ENCODE peak calls at places on chromosome 14, in four cellular contexts. R is CD4-positive, alpha-beta T cell; D is NCI-H748 treated with DMSO at 0.1 percent for 48 hours; L is activated gamma-delta T cell. I is an unnamed sample.

GRCh38 chr14:65214741-65215140 is 112.4 kb upstream of the MAX start:
- DNase-seq in R (no peak), L (no peak), D (no peak), I (no peak)

GRCh38 chr14:20989787-20990600 is at the start of gene METTL17:
- DNase-seq in D (peak; percentile 86), L (peak; percentile 50), R (peak; percentile 80), I (peak; percentile 98)

GRCh38 chr14:101473795-101474562 is 87.3 kb upstream of the DIO3 start:
- DNase-seq in R (no peak), D (no peak), L (no peak), I (no peak)

GRCh38 chr14:89669209-89669608 is 252.2 kb upstream of the FOXN3 start:
- DNase-seq in L (no peak), D (no peak), R (no peak), I (no peak)

GRCh38 chr14:23562822-23563472 is 4.6 kb downstream of the AP1G2 start:
- DNase-seq in R (peak; percentile 39), L (no peak), D (peak; percentile 56), I (no peak)

GRCh38 chr14:85316701-85317100 is 213.2 kb upstream of the FLRT2 start:
- DNase-seq in R (no peak), D (no peak), L (no peak), I (no peak)

GRCh38 chr14:103233328-103233727 is 100.7 kb upstream of the EIF5 start:
- DNase-seq in R (no peak), L (no peak), D (no peak), I (no peak)

GRCh38 chr14:28515571-28515970 is 251.0 kb upstream of the FOXG1 start:
- DNase-seq in L (no peak), D (no peak), R (no peak), I (no peak)

GRCh38 chr14:50061664-50062437 is 54.5 kb downstream of the VCPKMT start:
- DNase-seq in D (no peak), R (peak; percentile 67), L (peak; percentile 43), I (peak; percentile 63)

GRCh38 chr14:60331201-60332045 is 82.4 kb downstream of the PPM1A start:
- DNase-seq in L (no peak), R (peak; percentile 66), D (peak; percentile 81), I (peak; percentile 79)

GRCh38 chr14:99803803-99804202 is 10.6 kb downstream of the EML1 start:
- DNase-seq in R (no peak), D (no peak), L (no peak), I (no peak)

GRCh38 chr14:74515891-74516412 is 22.4 kb downstream of the ISCA2 start:
- DNase-seq in L (no peak), D (no peak), R (no peak), I (no peak)

GRCh38 chr14:76277586-76278130 is 98.3 kb upstream of the ESRRB start:
- DNase-seq in D (no peak), R (no peak), L (no peak), I (no peak)

GRCh38 chr14:20436363-20436755 is 393 bp upstream of the KLHL33 start:
- DNase-seq in R (no peak), D (no peak), L (no peak), I (no peak)

GRCh38 chr14:54011001-54011400 is 54.4 kb upstream of the BMP4 start:
- DNase-seq in R (no peak), D (no peak), L (no peak), I (no peak)

GRCh38 chr14:36520601-36521525 is 831 bp upstream of the NKX2-1 start:
- DNase-seq in L (no peak), R (no peak), D (peak; percentile 56), I (peak; percentile 44)

GRCh38 chr14:68442828-68443460 is 349.9 kb downstream of the ZFP36L1 start:
- DNase-seq in L (no peak), D (no peak), R (no peak), I (no peak)

GRCh38 chr14:51704465-51705050 is 52.8 kb downstream of the FRMD6 start:
- DNase-seq in R (no peak), L (no peak), D (no peak), I (no peak)

GRCh38 chr14:93655078-93655750 is 133.1 kb downstream of the PRIMA1 start:
- DNase-seq in R (no peak), L (no peak), D (peak; percentile 31), I (peak; percentile 29)

GRCh38 chr14:82398313-82398712 is 864.7 kb upstream of the SEL1L start:
- DNase-seq in L (no peak), D (no peak), R (no peak), I (no peak)

GRCh38 chr14:32368107-32368506 is 39.0 kb downstream of the AKAP6 start:
- DNase-seq in D (no peak), R (no peak), L (no peak), I (no peak)

GRCh38 chr14:74979442-74980397 is 23.0 kb upstream of the EIF2B2 start:
- DNase-seq in R (no peak), D (no peak), L (no peak), I (no peak)

GRCh38 chr14:103518416-103519042 is 4.1 kb downstream of the CKB start:
- DNase-seq in L (no peak), R (peak; percentile 56), D (no peak), I (no peak)

GRCh38 chr14:47439953-47440352 is 235.5 kb downstream of the MDGA2 start:
- DNase-seq in D (no peak), R (no peak), L (no peak), I (no peak)

GRCh38 chr14:93375673-93376156 is 28.7 kb downstream of the COX8C start:
- DNase-seq in R (no peak), D (no peak), L (no peak), I (no peak)

GRCh38 chr14:75277000-75277795 is 1.4 kb upstream of the FOS start:
- DNase-seq in D (peak; percentile 63), R (peak; percentile 74), L (peak; percentile 81), I (peak; percentile 60)

GRCh38 chr14:38866461-38866860 is 236.6 kb downstream of the SEC23A start:
- DNase-seq in L (no peak), R (no peak), D (peak; percentile 91), I (no peak)

GRCh38 chr14:75098209-75098608 is 28.6 kb downstream of the NEK9 start:
- DNase-seq in D (no peak), R (no peak), L (no peak), I (no peak)

GRCh38 chr14:69475194-69475818 is 9.2 kb upstream of the PLEKHD1 start:
- DNase-seq in D (peak; percentile 4), R (no peak), L (no peak), I (peak; percentile 2)

GRCh38 chr14:30525833-30526232 is 33.1 kb upstream of the G2E3 start:
- DNase-seq in R (no peak), D (no peak), L (no peak), I (no peak)

GRCh38 chr14:70018713-70019201 is 139.5 kb downstream of the SMOC1 start:
- DNase-seq in R (no peak), D (no peak), L (no peak), I (no peak)

GRCh38 chr14:102854397-102854703 is 68.1 kb upstream of the AMN start:
- DNase-seq in R (no peak), D (no peak), L (no peak), I (no peak)

GRCh38 chr14:95468416-95469133 is 47.9 kb downstream of the SYNE3 start:
- DNase-seq in R (no peak), L (no peak), D (no peak), I (no peak)

GRCh38 chr14:74409441-74409840 is 16.6 kb downstream of the SYNDIG1L start:
- DNase-seq in D (no peak), L (no peak), R (no peak), I (no peak)